ENCODE peak calls at places on chromosomes 16 and 17, in ten cellular contexts. One of them, this sample, is unnamed.

GRCh38 chr17:58666858-58667267 is 25.0 kb downstream of the TEX14 start:
- DNase-seq in mammary epithelial cell: no peak
- DNase-seq in GM20000: no peak
- DNase-seq in CD4-positive, alpha-beta T cell: peak
- DNase-seq in ACHN: no peak
- DNase-seq in osteocyte: no peak
- DNase-seq in substantia nigra: peak
- DNase-seq in activated CD4-positive, CD25-positive, alpha-beta regulatory T cell treated with anti-CD3 and anti-CD28 coated beads, Interleukin-2, amount 50 U/mL, for 72 hours: no peak
- DNase-seq in heart left ventricle: peak
- DNase-seq in activated gamma-delta T cell: no peak
- DNase-seq in this sample: peak

GRCh38 chr17:1916963-1917715 is 87.3 kb downstream of the RPA1 start:
- DNase-seq in mammary epithelial cell: no peak
- DNase-seq in GM20000: no peak
- DNase-seq in CD4-positive, alpha-beta T cell: no peak
- DNase-seq in ACHN: no peak
- DNase-seq in osteocyte: no peak
- DNase-seq in substantia nigra: no peak
- DNase-seq in activated CD4-positive, CD25-positive, alpha-beta regulatory T cell treated with anti-CD3 and anti-CD28 coated beads, Interleukin-2, amount 50 U/mL, for 72 hours: no peak
- DNase-seq in heart left ventricle: no peak
- DNase-seq in activated gamma-delta T cell: no peak
- DNase-seq in this sample: no peak

GRCh38 chr16:69720822-69721430 is 5.4 kb downstream of the NQO1 start:
- DNase-seq in mammary epithelial cell: no peak
- DNase-seq in GM20000: no peak
- DNase-seq in CD4-positive, alpha-beta T cell: no peak
- DNase-seq in ACHN: no peak
- DNase-seq in osteocyte: peak
- DNase-seq in substantia nigra: no peak
- DNase-seq in activated CD4-positive, CD25-positive, alpha-beta regulatory T cell treated with anti-CD3 and anti-CD28 coated beads, Interleukin-2, amount 50 U/mL, for 72 hours: no peak
- DNase-seq in heart left ventricle: no peak
- DNase-seq in activated gamma-delta T cell: no peak
- DNase-seq in this sample: no peak

GRCh38 chr17:40298726-40299125 is 10.3 kb upstream of the RARA start:
- DNase-seq in mammary epithelial cell: no peak
- DNase-seq in GM20000: no peak
- DNase-seq in CD4-positive, alpha-beta T cell: no peak
- DNase-seq in ACHN: no peak
- DNase-seq in osteocyte: no peak
- DNase-seq in substantia nigra: no peak
- DNase-seq in activated CD4-positive, CD25-positive, alpha-beta regulatory T cell treated with anti-CD3 and anti-CD28 coated beads, Interleukin-2, amount 50 U/mL, for 72 hours: no peak
- DNase-seq in heart left ventricle: no peak
- DNase-seq in activated gamma-delta T cell: no peak
- DNase-seq in this sample: no peak

GRCh38 chr17:2770129-2770528 is 20.7 kb upstream of the CCDC92B start:
- DNase-seq in mammary epithelial cell: no peak
- DNase-seq in GM20000: no peak
- DNase-seq in CD4-positive, alpha-beta T cell: no peak
- DNase-seq in ACHN: no peak
- DNase-seq in osteocyte: no peak
- DNase-seq in substantia nigra: no peak
- DNase-seq in activated CD4-positive, CD25-positive, alpha-beta regulatory T cell treated with anti-CD3 and anti-CD28 coated beads, Interleukin-2, amount 50 U/mL, for 72 hours: no peak
- DNase-seq in heart left ventricle: no peak
- DNase-seq in activated gamma-delta T cell: no peak
- DNase-seq in this sample: no peak

GRCh38 chr16:89257281-89257731 is 39.8 kb downstream of the ZNF778 start:
- DNase-seq in mammary epithelial cell: no peak
- DNase-seq in GM20000: peak
- DNase-seq in CD4-positive, alpha-beta T cell: no peak
- DNase-seq in ACHN: peak
- DNase-seq in osteocyte: no peak
- DNase-seq in substantia nigra: no peak
- DNase-seq in activated CD4-positive, CD25-positive, alpha-beta regulatory T cell treated with anti-CD3 and anti-CD28 coated beads, Interleukin-2, amount 50 U/mL, for 72 hours: no peak
- DNase-seq in heart left ventricle: no peak
- DNase-seq in activated gamma-delta T cell: no peak
- DNase-seq in this sample: no peak

GRCh38 chr17:38729368-38729885 is 714 bp upstream of the CISD3 start:
- DNase-seq in mammary epithelial cell: no peak
- DNase-seq in GM20000: no peak
- DNase-seq in CD4-positive, alpha-beta T cell: no peak
- DNase-seq in ACHN: no peak
- DNase-seq in osteocyte: no peak
- DNase-seq in substantia nigra: no peak
- DNase-seq in activated CD4-positive, CD25-positive, alpha-beta regulatory T cell treated with anti-CD3 and anti-CD28 coated beads, Interleukin-2, amount 50 U/mL, for 72 hours: no peak
- DNase-seq in heart left ventricle: no peak
- DNase-seq in activated gamma-delta T cell: no peak
- DNase-seq in this sample: no peak

GRCh38 chr16:57623251-57624043 is 5.0 kb upstream of the ADGRG1 start:
- DNase-seq in mammary epithelial cell: peak
- DNase-seq in GM20000: no peak
- DNase-seq in CD4-positive, alpha-beta T cell: no peak
- DNase-seq in ACHN: peak
- DNase-seq in osteocyte: no peak
- DNase-seq in substantia nigra: peak
- DNase-seq in activated CD4-positive, CD25-positive, alpha-beta regulatory T cell treated with anti-CD3 and anti-CD28 coated beads, Interleukin-2, amount 50 U/mL, for 72 hours: no peak
- DNase-seq in heart left ventricle: peak
- DNase-seq in activated gamma-delta T cell: no peak
- DNase-seq in this sample: peak

GRCh38 chr17:1423456-1424135 is 23.6 kb upstream of the YWHAE start:
- DNase-seq in mammary epithelial cell: no peak
- DNase-seq in GM20000: no peak
- DNase-seq in CD4-positive, alpha-beta T cell: no peak
- DNase-seq in ACHN: peak
- DNase-seq in osteocyte: no peak
- DNase-seq in substantia nigra: no peak
- DNase-seq in activated CD4-positive, CD25-positive, alpha-beta regulatory T cell treated with anti-CD3 and anti-CD28 coated beads, Interleukin-2, amount 50 U/mL, for 72 hours: no peak
- DNase-seq in heart left ventricle: no peak
- DNase-seq in activated gamma-delta T cell: no peak
- DNase-seq in this sample: peak

GRCh38 chr17:15782809-15783208 is 50.7 kb downstream of the TBC1D26 start:
- DNase-seq in mammary epithelial cell: no peak
- DNase-seq in GM20000: no peak
- DNase-seq in CD4-positive, alpha-beta T cell: no peak
- DNase-seq in ACHN: no peak
- DNase-seq in osteocyte: peak
- DNase-seq in substantia nigra: no peak
- DNase-seq in activated CD4-positive, CD25-positive, alpha-beta regulatory T cell treated with anti-CD3 and anti-CD28 coated beads, Interleukin-2, amount 50 U/mL, for 72 hours: no peak
- DNase-seq in heart left ventricle: peak
- DNase-seq in activated gamma-delta T cell: no peak
- DNase-seq in this sample: no peak

GRCh38 chr17:31318298-31319190 is 2.9 kb downstream of the EVI2A start:
- DNase-seq in mammary epithelial cell: peak
- DNase-seq in GM20000: no peak
- DNase-seq in CD4-positive, alpha-beta T cell: peak
- DNase-seq in ACHN: peak
- DNase-seq in osteocyte: no peak
- DNase-seq in substantia nigra: peak
- DNase-seq in activated CD4-positive, CD25-positive, alpha-beta regulatory T cell treated with anti-CD3 and anti-CD28 coated beads, Interleukin-2, amount 50 U/mL, for 72 hours: peak
- DNase-seq in heart left ventricle: peak
- DNase-seq in activated gamma-delta T cell: no peak
- DNase-seq in this sample: peak

GRCh38 chr17:50772251-50772650 is 4.9 kb upstream of the ANKRD40CL start:
- DNase-seq in mammary epithelial cell: no peak
- DNase-seq in GM20000: no peak
- DNase-seq in CD4-positive, alpha-beta T cell: no peak
- DNase-seq in ACHN: no peak
- DNase-seq in osteocyte: no peak
- DNase-seq in substantia nigra: no peak
- DNase-seq in activated CD4-positive, CD25-positive, alpha-beta regulatory T cell treated with anti-CD3 and anti-CD28 coated beads, Interleukin-2, amount 50 U/mL, for 72 hours: no peak
- DNase-seq in heart left ventricle: no peak
- DNase-seq in activated gamma-delta T cell: no peak
- DNase-seq in this sample: no peak

GRCh38 chr17:78314683-78315354 is 45.1 kb downstream of the SOCS3 start:
- DNase-seq in mammary epithelial cell: no peak
- DNase-seq in GM20000: no peak
- DNase-seq in CD4-positive, alpha-beta T cell: no peak
- DNase-seq in ACHN: no peak
- DNase-seq in osteocyte: no peak
- DNase-seq in substantia nigra: no peak
- DNase-seq in activated CD4-positive, CD25-positive, alpha-beta regulatory T cell treated with anti-CD3 and anti-CD28 coated beads, Interleukin-2, amount 50 U/mL, for 72 hours: no peak
- DNase-seq in heart left ventricle: no peak
- DNase-seq in activated gamma-delta T cell: no peak
- DNase-seq in this sample: no peak

GRCh38 chr17:67359960-67360817 is 6.2 kb downstream of the PSMD12 start:
- DNase-seq in mammary epithelial cell: no peak
- DNase-seq in GM20000: no peak
- DNase-seq in CD4-positive, alpha-beta T cell: peak
- DNase-seq in ACHN: peak
- DNase-seq in osteocyte: no peak
- DNase-seq in substantia nigra: no peak
- DNase-seq in activated CD4-positive, CD25-positive, alpha-beta regulatory T cell treated with anti-CD3 and anti-CD28 coated beads, Interleukin-2, amount 50 U/mL, for 72 hours: no peak
- DNase-seq in heart left ventricle: no peak
- DNase-seq in activated gamma-delta T cell: no peak
- DNase-seq in this sample: no peak

GRCh38 chr17:1735418-1735817 is 7.3 kb upstream of the SERPINF2 start:
- DNase-seq in mammary epithelial cell: no peak
- DNase-seq in GM20000: no peak
- DNase-seq in CD4-positive, alpha-beta T cell: no peak
- DNase-seq in ACHN: no peak
- DNase-seq in osteocyte: no peak
- DNase-seq in substantia nigra: no peak
- DNase-seq in activated CD4-positive, CD25-positive, alpha-beta regulatory T cell treated with anti-CD3 and anti-CD28 coated beads, Interleukin-2, amount 50 U/mL, for 72 hours: no peak
- DNase-seq in heart left ventricle: no peak
- DNase-seq in activated gamma-delta T cell: no peak
- DNase-seq in this sample: no peak

GRCh38 chr16:84239910-84240309 is at the start of gene KCNG4:
- DNase-seq in mammary epithelial cell: no peak
- DNase-seq in GM20000: no peak
- DNase-seq in CD4-positive, alpha-beta T cell: no peak
- DNase-seq in ACHN: no peak
- DNase-seq in osteocyte: no peak
- DNase-seq in substantia nigra: no peak
- DNase-seq in activated CD4-positive, CD25-positive, alpha-beta regulatory T cell treated with anti-CD3 and anti-CD28 coated beads, Interleukin-2, amount 50 U/mL, for 72 hours: no peak
- DNase-seq in heart left ventricle: no peak
- DNase-seq in activated gamma-delta T cell: no peak
- DNase-seq in this sample: no peak

GRCh38 chr16:59604331-59604730 is 870.2 kb upstream of the GOT2 start:
- DNase-seq in mammary epithelial cell: peak
- DNase-seq in GM20000: no peak
- DNase-seq in CD4-positive, alpha-beta T cell: no peak
- DNase-seq in ACHN: no peak
- DNase-seq in osteocyte: no peak
- DNase-seq in substantia nigra: no peak
- DNase-seq in activated CD4-positive, CD25-positive, alpha-beta regulatory T cell treated with anti-CD3 and anti-CD28 coated beads, Interleukin-2, amount 50 U/mL, for 72 hours: no peak
- DNase-seq in heart left ventricle: no peak
- DNase-seq in activated gamma-delta T cell: no peak
- DNase-seq in this sample: no peak

GRCh38 chr16:22369221-22369811 is 5.1 kb downstream of the CDR2 start:
- DNase-seq in mammary epithelial cell: no peak
- DNase-seq in GM20000: no peak
- DNase-seq in CD4-positive, alpha-beta T cell: no peak
- DNase-seq in ACHN: peak
- DNase-seq in osteocyte: no peak
- DNase-seq in substantia nigra: no peak
- DNase-seq in activated CD4-positive, CD25-positive, alpha-beta regulatory T cell treated with anti-CD3 and anti-CD28 coated beads, Interleukin-2, amount 50 U/mL, for 72 hours: no peak
- DNase-seq in heart left ventricle: peak
- DNase-seq in activated gamma-delta T cell: no peak
- DNase-seq in this sample: no peak

GRCh38 chr16:65445313-65446260 is 323.7 kb upstream of the CDH11 start:
- DNase-seq in mammary epithelial cell: peak
- DNase-seq in GM20000: no peak
- DNase-seq in CD4-positive, alpha-beta T cell: no peak
- DNase-seq in ACHN: no peak
- DNase-seq in osteocyte: no peak
- DNase-seq in substantia nigra: no peak
- DNase-seq in activated CD4-positive, CD25-positive, alpha-beta regulatory T cell treated with anti-CD3 and anti-CD28 coated beads, Interleukin-2, amount 50 U/mL, for 72 hours: no peak
- DNase-seq in heart left ventricle: no peak
- DNase-seq in activated gamma-delta T cell: no peak
- DNase-seq in this sample: peak

GRCh38 chr16:73231379-73231778 is 183.5 kb upstream of the ZFHX3 start:
- DNase-seq in mammary epithelial cell: no peak
- DNase-seq in GM20000: no peak
- DNase-seq in CD4-positive, alpha-beta T cell: no peak
- DNase-seq in ACHN: no peak
- DNase-seq in osteocyte: no peak
- DNase-seq in substantia nigra: no peak
- DNase-seq in activated CD4-positive, CD25-positive, alpha-beta regulatory T cell treated with anti-CD3 and anti-CD28 coated beads, Interleukin-2, amount 50 U/mL, for 72 hours: no peak
- DNase-seq in heart left ventricle: no peak
- DNase-seq in activated gamma-delta T cell: no peak
- DNase-seq in this sample: no peak

GRCh38 chr16:11004351-11004750 is 60.0 kb downstream of the CLEC16A start:
- DNase-seq in mammary epithelial cell: peak
- DNase-seq in GM20000: no peak
- DNase-seq in CD4-positive, alpha-beta T cell: no peak
- DNase-seq in ACHN: no peak
- DNase-seq in osteocyte: no peak
- DNase-seq in substantia nigra: no peak
- DNase-seq in activated CD4-positive, CD25-positive, alpha-beta regulatory T cell treated with anti-CD3 and anti-CD28 coated beads, Interleukin-2, amount 50 U/mL, for 72 hours: no peak
- DNase-seq in heart left ventricle: no peak
- DNase-seq in activated gamma-delta T cell: no peak
- DNase-seq in this sample: no peak

GRCh38 chr16:50254072-50254471 is 12.3 kb upstream of the ADCY7 start:
- DNase-seq in mammary epithelial cell: no peak
- DNase-seq in GM20000: no peak
- DNase-seq in CD4-positive, alpha-beta T cell: no peak
- DNase-seq in ACHN: no peak
- DNase-seq in osteocyte: peak
- DNase-seq in substantia nigra: no peak
- DNase-seq in activated CD4-positive, CD25-positive, alpha-beta regulatory T cell treated with anti-CD3 and anti-CD28 coated beads, Interleukin-2, amount 50 U/mL, for 72 hours: no peak
- DNase-seq in heart left ventricle: no peak
- DNase-seq in activated gamma-delta T cell: no peak
- DNase-seq in this sample: no peak

GRCh38 chr16:21643787-21644186 is 8.6 kb downstream of the IGSF6 start:
- DNase-seq in mammary epithelial cell: no peak
- DNase-seq in GM20000: no peak
- DNase-seq in CD4-positive, alpha-beta T cell: no peak
- DNase-seq in ACHN: no peak
- DNase-seq in osteocyte: no peak
- DNase-seq in substantia nigra: no peak
- DNase-seq in activated CD4-positive, CD25-positive, alpha-beta regulatory T cell treated with anti-CD3 and anti-CD28 coated beads, Interleukin-2, amount 50 U/mL, for 72 hours: no peak
- DNase-seq in heart left ventricle: no peak
- DNase-seq in activated gamma-delta T cell: no peak
- DNase-seq in this sample: no peak

GRCh38 chr17:1120596-1121441 is 59.0 kb downstream of the ABR start:
- DNase-seq in mammary epithelial cell: no peak
- DNase-seq in GM20000: no peak
- DNase-seq in CD4-positive, alpha-beta T cell: no peak
- DNase-seq in ACHN: no peak
- DNase-seq in osteocyte: no peak
- DNase-seq in substantia nigra: no peak
- DNase-seq in activated CD4-positive, CD25-positive, alpha-beta regulatory T cell treated with anti-CD3 and anti-CD28 coated beads, Interleukin-2, amount 50 U/mL, for 72 hours: no peak
- DNase-seq in heart left ventricle: no peak
- DNase-seq in activated gamma-delta T cell: no peak
- DNase-seq in this sample: no peak

GRCh38 chr16:86740817-86741799 is 162.8 kb downstream of the FOXL1 start:
- DNase-seq in mammary epithelial cell: no peak
- DNase-seq in GM20000: no peak
- DNase-seq in CD4-positive, alpha-beta T cell: no peak
- DNase-seq in ACHN: no peak
- DNase-seq in osteocyte: peak
- DNase-seq in substantia nigra: no peak
- DNase-seq in activated CD4-positive, CD25-positive, alpha-beta regulatory T cell treated with anti-CD3 and anti-CD28 coated beads, Interleukin-2, amount 50 U/mL, for 72 hours: no peak
- DNase-seq in heart left ventricle: peak
- DNase-seq in activated gamma-delta T cell: no peak
- DNase-seq in this sample: peak

GRCh38 chr16:4246777-4247476 is 5.0 kb upstream of the SRL start:
- DNase-seq in mammary epithelial cell: no peak
- DNase-seq in GM20000: no peak
- DNase-seq in CD4-positive, alpha-beta T cell: no peak
- DNase-seq in ACHN: no peak
- DNase-seq in osteocyte: no peak
- DNase-seq in substantia nigra: no peak
- DNase-seq in activated CD4-positive, CD25-positive, alpha-beta regulatory T cell treated with anti-CD3 and anti-CD28 coated beads, Interleukin-2, amount 50 U/mL, for 72 hours: no peak
- DNase-seq in heart left ventricle: no peak
- DNase-seq in activated gamma-delta T cell: no peak
- DNase-seq in this sample: no peak

GRCh38 chr16:80554037-80554436 is 13.2 kb downstream of the DYNLRB2 start:
- DNase-seq in mammary epithelial cell: no peak
- DNase-seq in GM20000: no peak
- DNase-seq in CD4-positive, alpha-beta T cell: no peak
- DNase-seq in ACHN: no peak
- DNase-seq in osteocyte: no peak
- DNase-seq in substantia nigra: peak
- DNase-seq in activated CD4-positive, CD25-positive, alpha-beta regulatory T cell treated with anti-CD3 and anti-CD28 coated beads, Interleukin-2, amount 50 U/mL, for 72 hours: no peak
- DNase-seq in heart left ventricle: no peak
- DNase-seq in activated gamma-delta T cell: no peak
- DNase-seq in this sample: no peak

GRCh38 chr16:5072334-5073278 is 963 bp downstream of the ALG1 start:
- DNase-seq in mammary epithelial cell: no peak
- DNase-seq in GM20000: no peak
- DNase-seq in CD4-positive, alpha-beta T cell: no peak
- DNase-seq in ACHN: no peak
- DNase-seq in osteocyte: no peak
- DNase-seq in substantia nigra: no peak
- DNase-seq in activated CD4-positive, CD25-positive, alpha-beta regulatory T cell treated with anti-CD3 and anti-CD28 coated beads, Interleukin-2, amount 50 U/mL, for 72 hours: no peak
- DNase-seq in heart left ventricle: no peak
- DNase-seq in activated gamma-delta T cell: no peak
- DNase-seq in this sample: no peak

This sample was measured in RWPE1.